ENCODE peak calls at places on chromosomes 7 and 10, in six cellular contexts. One of them, this sample, is unnamed.

GRCh38 chr7:77940647-77941046 is 142.1 kb downstream of the PHTF2 start:
- DNase-seq in fibroblast of lung: peak; percentile 62
- DNase-seq in heart left ventricle: no peak
- DNase-seq in IMR-90: peak; percentile 48
- DNase-seq in hepatocyte: peak; percentile 50
- DNase-seq in lower leg skin: no peak
- DNase-seq in this sample: peak; percentile 23

GRCh38 chr10:85920311-85920710 is 446.3 kb downstream of the GRID1 start:
- DNase-seq in fibroblast of lung: no peak
- DNase-seq in heart left ventricle: no peak
- DNase-seq in IMR-90: no peak
- DNase-seq in hepatocyte: no peak
- DNase-seq in lower leg skin: no peak
- DNase-seq in this sample: no peak

GRCh38 chr10:22655312-22655973 is 58.9 kb downstream of the PIP4K2A start:
- DNase-seq in fibroblast of lung: peak; percentile 81
- DNase-seq in heart left ventricle: no peak
- DNase-seq in IMR-90: peak; percentile 92
- DNase-seq in hepatocyte: peak; percentile 46
- DNase-seq in lower leg skin: no peak
- DNase-seq in this sample: peak; percentile 22

GRCh38 chr7:46671108-46671769 is 750.2 kb upstream of the IGFBP3 start:
- DNase-seq in fibroblast of lung: no peak
- DNase-seq in heart left ventricle: no peak
- DNase-seq in IMR-90: no peak
- DNase-seq in hepatocyte: no peak
- DNase-seq in lower leg skin: no peak
- DNase-seq in this sample: no peak

GRCh38 chr10:80050752-80051151 is 27.7 kb upstream of the TMEM254 start:
- DNase-seq in fibroblast of lung: no peak
- DNase-seq in heart left ventricle: no peak
- DNase-seq in IMR-90: no peak
- DNase-seq in hepatocyte: no peak
- DNase-seq in lower leg skin: no peak
- DNase-seq in this sample: no peak

GRCh38 chr10:1609596-1609995 is 127.7 kb downstream of the ADARB2 start:
- DNase-seq in fibroblast of lung: no peak
- DNase-seq in heart left ventricle: no peak
- DNase-seq in IMR-90: no peak
- DNase-seq in hepatocyte: no peak
- DNase-seq in lower leg skin: no peak
- DNase-seq in this sample: no peak

GRCh38 chr7:10076661-10077300 is 896.9 kb upstream of the PHF14 start:
- DNase-seq in fibroblast of lung: no peak
- DNase-seq in heart left ventricle: no peak
- DNase-seq in IMR-90: no peak
- DNase-seq in hepatocyte: no peak
- DNase-seq in lower leg skin: no peak
- DNase-seq in this sample: no peak

GRCh38 chr7:13982940-13983677 is 6.4 kb downstream of the ETV1 start:
- DNase-seq in fibroblast of lung: peak; percentile 43
- DNase-seq in heart left ventricle: no peak
- DNase-seq in IMR-90: no peak
- DNase-seq in hepatocyte: no peak
- DNase-seq in lower leg skin: no peak
- DNase-seq in this sample: no peak

GRCh38 chr7:127189074-127189473 is 63.7 kb downstream of the GRM8 start:
- DNase-seq in fibroblast of lung: no peak
- DNase-seq in heart left ventricle: no peak
- DNase-seq in IMR-90: no peak
- DNase-seq in hepatocyte: no peak
- DNase-seq in lower leg skin: no peak
- DNase-seq in this sample: no peak

GRCh38 chr10:132141526-132142395 is 45.0 kb upstream of the DPYSL4 start:
- DNase-seq in fibroblast of lung: no peak
- DNase-seq in heart left ventricle: no peak
- DNase-seq in IMR-90: no peak
- DNase-seq in hepatocyte: no peak
- DNase-seq in lower leg skin: no peak
- DNase-seq in this sample: no peak

GRCh38 chr7:43865277-43865676 is 4.0 kb downstream of the MRPS24 start:
- DNase-seq in fibroblast of lung: no peak
- DNase-seq in heart left ventricle: no peak
- DNase-seq in IMR-90: no peak
- DNase-seq in hepatocyte: no peak
- DNase-seq in lower leg skin: no peak
- DNase-seq in this sample: no peak

GRCh38 chr10:42866115-42866995 is 83.8 kb downstream of the BMS1 start:
- DNase-seq in fibroblast of lung: peak; percentile 67
- DNase-seq in heart left ventricle: peak; percentile 80
- DNase-seq in IMR-90: peak; percentile 64
- DNase-seq in hepatocyte: peak; percentile 89
- DNase-seq in lower leg skin: peak; percentile 94
- DNase-seq in this sample: peak; percentile 20

GRCh38 chr10:126376956-126377355 is 11.3 kb downstream of the ADAM12 start:
- DNase-seq in fibroblast of lung: peak; percentile 50
- DNase-seq in heart left ventricle: no peak
- DNase-seq in IMR-90: peak; percentile 53
- DNase-seq in hepatocyte: no peak
- DNase-seq in lower leg skin: no peak
- DNase-seq in this sample: no peak

GRCh38 chr10:124043310-124044142 is 49.9 kb downstream of the CHST15 start:
- DNase-seq in fibroblast of lung: no peak
- DNase-seq in heart left ventricle: no peak
- DNase-seq in IMR-90: no peak
- DNase-seq in hepatocyte: no peak
- DNase-seq in lower leg skin: no peak
- DNase-seq in this sample: no peak

GRCh38 chr10:103881420-103882284 is 26.3 kb upstream of the SH3PXD2A start:
- DNase-seq in fibroblast of lung: no peak
- DNase-seq in heart left ventricle: peak; percentile 45
- DNase-seq in IMR-90: no peak
- DNase-seq in hepatocyte: no peak
- DNase-seq in lower leg skin: peak; percentile 69
- DNase-seq in this sample: no peak

GRCh38 chr7:148436571-148436970 is 154.0 kb upstream of the C7orf33 start:
- DNase-seq in fibroblast of lung: no peak
- DNase-seq in heart left ventricle: no peak
- DNase-seq in IMR-90: no peak
- DNase-seq in hepatocyte: no peak
- DNase-seq in lower leg skin: no peak
- DNase-seq in this sample: no peak

GRCh38 chr10:129958118-129958685 is 5.9 kb downstream of the EBF3 start:
- DNase-seq in fibroblast of lung: no peak
- DNase-seq in heart left ventricle: no peak
- DNase-seq in IMR-90: no peak
- DNase-seq in hepatocyte: no peak
- DNase-seq in lower leg skin: peak; percentile 80
- DNase-seq in this sample: no peak

GRCh38 chr10:4652111-4653010 is 173.6 kb upstream of the AKR1E2 start:
- DNase-seq in fibroblast of lung: no peak
- DNase-seq in heart left ventricle: no peak
- DNase-seq in IMR-90: no peak
- DNase-seq in hepatocyte: no peak
- DNase-seq in lower leg skin: no peak
- DNase-seq in this sample: no peak

GRCh38 chr10:51389415-51390342 is 309.7 kb downstream of the CSTF2T start:
- DNase-seq in fibroblast of lung: peak; percentile 99
- DNase-seq in heart left ventricle: peak; percentile 41
- DNase-seq in IMR-90: peak; percentile 99
- DNase-seq in hepatocyte: peak; percentile 43
- DNase-seq in lower leg skin: no peak
- DNase-seq in this sample: peak; percentile 100

GRCh38 chr7:37916673-37917660 is at the start of gene SFRP4:
- DNase-seq in fibroblast of lung: peak; percentile 58
- DNase-seq in heart left ventricle: peak; percentile 69
- DNase-seq in IMR-90: peak; percentile 1
- DNase-seq in hepatocyte: peak; percentile 76
- DNase-seq in lower leg skin: no peak
- DNase-seq in this sample: peak; percentile 63

GRCh38 chr10:103800789-103801540 is 54.4 kb downstream of the SH3PXD2A start:
- DNase-seq in fibroblast of lung: peak; percentile 38
- DNase-seq in heart left ventricle: no peak
- DNase-seq in IMR-90: peak; percentile 82
- DNase-seq in hepatocyte: no peak
- DNase-seq in lower leg skin: no peak
- DNase-seq in this sample: no peak

GRCh38 chr7:136266457-136266856 is 289.3 kb upstream of the MTPN start:
- DNase-seq in fibroblast of lung: no peak
- DNase-seq in heart left ventricle: no peak
- DNase-seq in IMR-90: no peak
- DNase-seq in hepatocyte: no peak
- DNase-seq in lower leg skin: no peak
- DNase-seq in this sample: no peak
- TF ChIP-seq CTCF in fibroblast of lung: no peak
- TF ChIP-seq CTCF in heart left ventricle: no peak
- TF ChIP-seq CTCF in IMR-90: no peak
- TF ChIP-seq CTCF in hepatocyte: no peak
- TF ChIP-seq CTCF in lower leg skin: no peak
- TF ChIP-seq CTCF in this sample: no peak

GRCh38 chr10:77350134-77350533 is 287.5 kb downstream of the KCNMA1 start:
- DNase-seq in fibroblast of lung: no peak
- DNase-seq in heart left ventricle: no peak
- DNase-seq in IMR-90: no peak
- DNase-seq in hepatocyte: no peak
- DNase-seq in lower leg skin: no peak
- DNase-seq in this sample: no peak

GRCh38 chr10:77348711-77349110 is 288.9 kb downstream of the KCNMA1 start:
- DNase-seq in fibroblast of lung: no peak
- DNase-seq in heart left ventricle: no peak
- DNase-seq in IMR-90: no peak
- DNase-seq in hepatocyte: no peak
- DNase-seq in lower leg skin: no peak
- DNase-seq in this sample: no peak

GRCh38 chr10:77351386-77351785 is 286.2 kb downstream of the KCNMA1 start:
- DNase-seq in fibroblast of lung: peak; percentile 82
- DNase-seq in heart left ventricle: no peak
- DNase-seq in IMR-90: peak; percentile 79
- DNase-seq in hepatocyte: no peak
- DNase-seq in lower leg skin: no peak
- DNase-seq in this sample: no peak

GRCh38 chr10:77349226-77349625 is 288.4 kb downstream of the KCNMA1 start:
- DNase-seq in fibroblast of lung: no peak
- DNase-seq in heart left ventricle: no peak
- DNase-seq in IMR-90: peak; percentile 28
- DNase-seq in hepatocyte: no peak
- DNase-seq in lower leg skin: no peak
- DNase-seq in this sample: no peak

DNA sequence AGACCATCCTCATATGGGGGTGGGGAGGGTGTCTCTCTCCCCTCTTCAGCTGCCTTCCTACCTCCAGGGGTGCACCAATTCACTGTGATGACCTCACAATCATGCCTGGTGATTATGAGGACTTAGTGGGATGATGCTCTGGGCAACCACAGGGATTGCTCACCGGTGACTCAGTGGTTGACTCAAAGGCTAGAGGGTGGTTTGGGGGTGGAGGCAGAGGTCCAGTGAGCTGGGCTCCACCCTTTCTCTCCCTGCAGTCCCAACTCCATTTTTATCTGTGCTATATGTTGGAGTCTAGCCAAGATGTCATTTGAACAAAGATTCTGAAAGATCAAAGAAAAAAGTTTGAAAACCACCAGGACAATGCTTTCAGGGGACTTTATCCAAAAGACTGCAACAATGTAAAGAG is 286.9 kb downstream of the KCNMA1 start:
- DNase-seq in fibroblast of lung: peak; percentile 99
- DNase-seq in heart left ventricle: no peak
- DNase-seq in IMR-90: peak; percentile 100
- DNase-seq in hepatocyte: peak; percentile 79
- DNase-seq in lower leg skin: no peak
- DNase-seq in this sample: peak; percentile 97
- H3K4me3 ChIP-seq in fibroblast of lung: no peak overlapping the region
- H3K4me3 ChIP-seq in heart left ventricle: no peak overlapping the region
- H3K4me3 ChIP-seq in IMR-90: no peak overlapping the region
- H3K4me3 ChIP-seq in hepatocyte: no peak overlapping the region
- H3K4me3 ChIP-seq in lower leg skin: no peak overlapping the region
- H3K4me3 ChIP-seq in this sample: no peak overlapping the region

GRCh38 chr10:105269011-105269410 is 627.9 kb downstream of the SORCS3 start:
- DNase-seq in fibroblast of lung: no peak
- DNase-seq in heart left ventricle: no peak
- DNase-seq in IMR-90: no peak
- DNase-seq in hepatocyte: no peak
- DNase-seq in lower leg skin: no peak
- DNase-seq in this sample: no peak
- TF ChIP-seq CTCF in fibroblast of lung: no peak
- TF ChIP-seq CTCF in heart left ventricle: no peak
- TF ChIP-seq CTCF in IMR-90: no peak
- TF ChIP-seq CTCF in hepatocyte: no peak
- TF ChIP-seq CTCF in lower leg skin: no peak
- TF ChIP-seq CTCF in this sample: no peak

GRCh38 chr10:59079386-59080226 is 96.8 kb upstream of the PHYHIPL start:
- DNase-seq in fibroblast of lung: peak; percentile 90
- DNase-seq in heart left ventricle: no peak
- DNase-seq in IMR-90: peak; percentile 75
- DNase-seq in hepatocyte: no peak
- DNase-seq in lower leg skin: no peak
- DNase-seq in this sample: peak; percentile 76
- H3K4me3 ChIP-seq in fibroblast of lung: no peak overlapping the region
- H3K4me3 ChIP-seq in heart left ventricle: no peak overlapping the region
- H3K4me3 ChIP-seq in IMR-90: no peak overlapping the region
- H3K4me3 ChIP-seq in hepatocyte: no peak overlapping the region
- H3K4me3 ChIP-seq in lower leg skin: no peak overlapping the region
- H3K4me3 ChIP-seq in this sample: no peak overlapping the region

GRCh38 chr7:41771717-41772116 is 68.8 kb upstream of the INHBA start:
- DNase-seq in fibroblast of lung: no peak
- DNase-seq in heart left ventricle: no peak
- DNase-seq in IMR-90: no peak
- DNase-seq in hepatocyte: no peak
- DNase-seq in lower leg skin: no peak
- DNase-seq in this sample: no peak
- TF ChIP-seq CTCF in fibroblast of lung: no peak
- TF ChIP-seq CTCF in heart left ventricle: no peak
- TF ChIP-seq CTCF in IMR-90: no peak
- TF ChIP-seq CTCF in hepatocyte: no peak
- TF ChIP-seq CTCF in lower leg skin: no peak
- TF ChIP-seq CTCF in this sample: no peak

GRCh38 chr7:134528749-134529148 is 1.4 kb downstream of the AKR1B10 start:
- DNase-seq in fibroblast of lung: no peak
- DNase-seq in heart left ventricle: no peak
- DNase-seq in IMR-90: no peak
- DNase-seq in hepatocyte: no peak
- DNase-seq in lower leg skin: no peak
- DNase-seq in this sample: no peak
- H3K4me3 ChIP-seq in fibroblast of lung: no peak overlapping the region
- H3K4me3 ChIP-seq in heart left ventricle: no peak overlapping the region
- H3K4me3 ChIP-seq in IMR-90: no peak overlapping the region
- H3K4me3 ChIP-seq in hepatocyte: no peak overlapping the region
- H3K4me3 ChIP-seq in lower leg skin: no peak overlapping the region
- H3K4me3 ChIP-seq in this sample: no peak overlapping the region

This sample was measured in astrocyte of the cerebellum.